ENCODE peak calls at places on chromosomes 12 and 14, in six cellular contexts. H is AG10803, B is upper lobe of right lung, Z is A549, D is left ventricle myocardium inferior, P is NCI-H1694. S is an unnamed sample.

GRCh38 chr14:33404054-33404453 is 465.4 kb downstream of the NPAS3 start:
- DNase-seq in B (no peak), H (peak; percentile 98), D (no peak), Z (no peak), P (no peak), S (peak; percentile 90)

GRCh38 chr12:990308-990648 is 745 bp upstream of the ERC1 start:
- DNase-seq in D (peak; percentile 64), P (peak; percentile 24), B (peak; percentile 90), Z (no peak), H (peak; percentile 62), S (peak; percentile 69)

GRCh38 chr12:104057771-104058197 is 6.5 kb upstream of the HCFC2 start:
- DNase-seq in Z (peak; percentile 36), D (no peak), H (no peak), B (no peak), P (peak; percentile 36), S (peak; percentile 47)

GRCh38 chr14:51901475-51902024 is 41.1 kb downstream of the GNG2 start:
- DNase-seq in H (no peak), D (no peak), P (no peak), B (no peak), Z (no peak), S (no peak)

GRCh38 chr12:90102957-90103652 is 394.5 kb upstream of the ATP2B1 start:
- DNase-seq in P (peak; percentile 1), H (peak; percentile 47), B (no peak), D (no peak), Z (peak; percentile 61), S (peak; percentile 61)

GRCh38 chr14:99080306-99080705 is 191.7 kb downstream of the BCL11B start:
- DNase-seq in B (no peak), Z (no peak), H (no peak), P (no peak), D (no peak), S (no peak)

GRCh38 chr14:92164958-92165357 is 43.2 kb downstream of the CPSF2 start:
- DNase-seq in D (no peak), H (no peak), Z (no peak), B (no peak), P (no peak), S (no peak)

GRCh38 chr14:99972748-99973466 is 92.3 kb upstream of the EVL start:
- DNase-seq in D (no peak), Z (no peak), H (peak; percentile 38), P (no peak), B (no peak), S (peak; percentile 28)

GRCh38 chr12:65022441-65022840 is 98.7 kb downstream of the WIF1 start:
- DNase-seq in P (no peak), B (no peak), D (no peak), Z (no peak), H (no peak), S (no peak)

GRCh38 chr14:68791078-68791983 is 1.5 kb downstream of the ZFP36L1 start:
- DNase-seq in P (no peak), B (no peak), D (no peak), Z (peak; percentile 38), H (peak; percentile 42), S (peak; percentile 47)

GRCh38 chr14:76826122-76826521 is at the start of gene LRRC74A:
- DNase-seq in H (no peak), Z (no peak), P (no peak), D (no peak), B (no peak), S (no peak)

GRCh38 chr14:77296155-77296554 is 24.5 kb downstream of the POMT2 start:
- DNase-seq in H (no peak), D (no peak), B (no peak), Z (no peak), P (no peak), S (no peak)

GRCh38 chr12:64922853-64923252 is 98.4 kb downstream of the TBC1D30 start:
- DNase-seq in H (no peak), B (no peak), P (no peak), D (no peak), Z (no peak), S (no peak)

GRCh38 chr12:20369164-20370000 is 1.0 kb downstream of the PDE3A start:
- DNase-seq in Z (peak; percentile 75), P (no peak), D (peak; percentile 89), H (peak; percentile 24), B (peak; percentile 72), S (peak; percentile 89)

GRCh38 chr12:104643093-104643646 is 186.4 kb downstream of the CHST11 start:
- DNase-seq in P (no peak), B (no peak), D (no peak), H (no peak), Z (no peak), S (no peak)

GRCh38 chr14:23454445-23454856 is 15.1 kb upstream of the NGDN start:
- DNase-seq in Z (no peak), H (no peak), D (no peak), B (no peak), P (peak; percentile 58), S (no peak)

GRCh38 chr14:27881063-27881462 is 885.5 kb upstream of the FOXG1 start:
- DNase-seq in Z (no peak), D (no peak), B (no peak), P (no peak), H (no peak), S (no peak)

GRCh38 chr12:131375972-131376345 is 334.9 kb upstream of the SFSWAP start:
- DNase-seq in B (peak; percentile 48), P (no peak), D (no peak), H (no peak), Z (no peak), S (no peak)

GRCh38 chr12:53737951-53738833 is 10.9 kb upstream of the CALCOCO1 start:
- DNase-seq in H (no peak), P (no peak), Z (no peak), B (peak; percentile 72), D (no peak), S (no peak)

GRCh38 chr12:70733385-70733784 is 96.2 kb upstream of the PTPRB start:
- DNase-seq in P (peak; percentile 71), Z (peak; percentile 73), H (peak; percentile 71), B (no peak), D (no peak), S (peak; percentile 91)

GRCh38 chr12:8709124-8709830 is 11.5 kb downstream of the RIMKLB start:
- DNase-seq in H (peak; percentile 35), Z (no peak), P (no peak), D (no peak), B (no peak), S (peak; percentile 36)

GRCh38 chr12:52148541-52149181 is 43.2 kb downstream of the KRT80 start:
- DNase-seq in Z (peak; percentile 99), D (no peak), P (no peak), B (peak; percentile 87), H (no peak), S (no peak)

GRCh38 chr12:31225656-31226535 is 100.1 kb downstream of the SINHCAF start:
- DNase-seq in Z (no peak), H (no peak), P (no peak), D (no peak), B (no peak), S (no peak)